ENCODE peak calls at places on chromosomes 1 and 21, in four cellular contexts. Q is K562, X is GM12878, Z is HepG2. H is an unnamed sample.

GRCh38 chr1:21200767-21201166 is 24.1 kb upstream of the EIF4G3 start:
- DNase-seq in X (no peak), Z (no peak), Q (peak), H (no peak)

GRCh38 chr1:171852273-171852672 is 11.0 kb downstream of the DNM3 start:
- DNase-seq in X (no peak), Q (no peak), Z (no peak), H (no peak)

GRCh38 chr21:37647781-37648180 is 268.5 kb downstream of the KCNJ6 start:
- DNase-seq in Z (no peak), Q (no peak), X (no peak), H (no peak)

GRCh38 chr1:172005856-172006255 is 164.6 kb downstream of the DNM3 start:
- DNase-seq in X (no peak), Z (peak), Q (no peak), H (no peak)

GRCh38 chr1:241470908-241471610 is 48.5 kb downstream of the FH start:
- DNase-seq in X (no peak), Q (no peak), Z (no peak), H (no peak)

GRCh38 chr1:77824083-77824482 is 44.6 kb downstream of the MIGA1 start:
- DNase-seq in Q (no peak), X (no peak), Z (peak), H (no peak)

GRCh38 chr1:1170215-1170890 is 3.3 kb upstream of the TTLL10 start:
- DNase-seq in X (no peak), Q (no peak), Z (no peak), H (no peak)

GRCh38 chr1:159923203-159924024 is 1.9 kb downstream of the TAGLN2 start:
- DNase-seq in Z (peak), X (peak), Q (peak), H (peak)

GRCh38 chr21:45393021-45393420 is 11.9 kb upstream of the COL18A1 start:
- DNase-seq in Q (no peak), X (no peak), Z (no peak), H (no peak)

GRCh38 chr1:171032822-171033702 is 57.6 kb upstream of the FMO3 start:
- DNase-seq in X (no peak), Z (no peak), Q (no peak), H (no peak)

GRCh38 chr1:73910466-73910865 is 287.5 kb downstream of the LRRIQ3 start:
- DNase-seq in Q (no peak), X (no peak), Z (no peak), H (no peak)

GRCh38 chr1:12370241-12370980 is 140.6 kb downstream of the VPS13D start:
- DNase-seq in Z (no peak), Q (no peak), X (no peak), H (no peak)

GRCh38 chr1:184881941-184882648 is 92.2 kb downstream of the NIBAN1 start:
- DNase-seq in Q (no peak), X (no peak), Z (no peak), H (no peak)

GRCh38 chr1:53625049-53625448 is 113.9 kb downstream of the GLIS1 start:
- DNase-seq in X (no peak), Q (no peak), Z (no peak), H (peak)

GRCh38 chr21:32364387-32364786 is 28.4 kb downstream of the URB1 start:
- DNase-seq in Q (no peak), Z (peak), X (no peak), H (no peak)

GRCh38 chr1:155970531-155971167 is 7.7 kb downstream of the ARHGEF2 start:
- DNase-seq in X (no peak), Z (no peak), Q (peak), H (no peak)

DNA sequence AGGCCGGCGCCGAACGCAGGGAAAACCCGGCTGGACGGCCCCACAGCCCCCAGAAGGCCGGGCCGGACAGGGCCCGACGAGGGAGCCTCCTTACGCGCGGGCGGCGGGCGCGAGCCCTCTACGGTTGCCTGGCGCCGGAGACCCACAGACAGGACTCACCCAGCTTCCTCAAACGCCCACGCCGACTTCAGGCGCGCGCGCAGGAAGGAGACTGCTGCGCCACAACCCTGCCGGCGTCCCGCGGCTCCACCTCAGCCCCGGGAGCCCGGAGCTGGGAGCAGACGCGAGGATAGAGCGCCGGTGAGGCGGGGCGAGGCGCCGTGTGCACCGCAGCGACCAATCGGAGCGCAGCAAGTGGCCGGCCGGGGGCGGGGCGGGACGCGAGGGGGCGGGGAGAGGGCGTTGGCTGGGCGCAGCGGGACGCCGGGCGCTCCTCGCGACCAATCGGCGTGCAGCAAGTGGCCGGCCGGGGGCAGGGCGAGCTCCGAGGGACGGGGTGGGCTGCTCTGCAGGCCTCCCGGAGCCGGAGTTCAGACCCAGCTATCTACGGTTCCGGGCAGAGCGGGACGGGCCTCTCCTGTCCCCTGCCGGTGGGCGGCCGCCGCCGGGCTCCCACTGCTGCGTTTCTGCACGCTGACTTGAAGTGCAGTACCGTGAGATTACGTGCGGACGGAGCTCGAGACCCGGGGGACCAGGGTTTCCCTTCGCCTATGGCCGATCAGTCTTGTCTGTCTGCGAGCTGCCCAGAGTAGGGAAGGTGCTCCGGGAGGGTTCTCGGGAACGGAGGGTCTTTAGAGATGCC is at the start of gene TMEM50B:
- DNase-seq in Z (peak), X (peak), Q (peak), H (peak)
- TF ChIP-seq HDAC6 in Z (no peak), X (peak), Q (no peak), H (no peak)

GRCh38 chr1:94874423-94874822 is 52.5 kb downstream of the CNN3 start:
- DNase-seq in Q (no peak), Z (no peak), X (no peak), H (no peak)

GRCh38 chr1:94873520-94874351 is 53.2 kb downstream of the CNN3 start:
- DNase-seq in X (no peak), Z (no peak), Q (no peak), H (no peak)

GRCh38 chr1:94866178-94866822 is 46.1 kb downstream of the SLC44A3 start:
- DNase-seq in X (no peak), Q (no peak), Z (no peak), H (no peak)

GRCh38 chr1:94872771-94873495 is 52.8 kb downstream of the SLC44A3 start:
- DNase-seq in X (no peak), Z (no peak), Q (no peak), H (no peak)

DNA sequence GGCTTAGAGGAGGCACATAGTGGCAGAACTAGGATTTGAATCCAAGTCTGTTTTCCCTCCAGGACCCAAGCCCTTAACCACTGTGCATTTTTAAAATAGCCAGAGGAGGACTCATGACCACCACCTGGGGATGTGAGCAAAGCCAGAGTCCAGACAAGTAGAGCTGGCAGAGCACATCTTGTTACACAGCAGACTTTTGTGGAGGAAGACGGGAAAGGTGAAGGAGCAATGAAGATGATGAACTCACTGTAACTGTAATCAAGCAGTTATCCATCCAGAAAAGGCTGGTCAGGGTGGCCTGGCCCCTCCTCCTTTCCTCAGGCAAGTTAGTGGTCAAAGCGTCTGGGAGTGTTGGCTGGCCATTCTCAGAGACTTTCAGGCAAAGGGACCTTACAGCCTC is 50.9 kb downstream of the SLC44A3 start:
- DNase-seq in X (no peak), Q (no peak), Z (no peak), H (no peak)
- TF ChIP-seq CEBPB in X (no peak), Q (no peak), Z (no peak), H (no peak)

DNA sequence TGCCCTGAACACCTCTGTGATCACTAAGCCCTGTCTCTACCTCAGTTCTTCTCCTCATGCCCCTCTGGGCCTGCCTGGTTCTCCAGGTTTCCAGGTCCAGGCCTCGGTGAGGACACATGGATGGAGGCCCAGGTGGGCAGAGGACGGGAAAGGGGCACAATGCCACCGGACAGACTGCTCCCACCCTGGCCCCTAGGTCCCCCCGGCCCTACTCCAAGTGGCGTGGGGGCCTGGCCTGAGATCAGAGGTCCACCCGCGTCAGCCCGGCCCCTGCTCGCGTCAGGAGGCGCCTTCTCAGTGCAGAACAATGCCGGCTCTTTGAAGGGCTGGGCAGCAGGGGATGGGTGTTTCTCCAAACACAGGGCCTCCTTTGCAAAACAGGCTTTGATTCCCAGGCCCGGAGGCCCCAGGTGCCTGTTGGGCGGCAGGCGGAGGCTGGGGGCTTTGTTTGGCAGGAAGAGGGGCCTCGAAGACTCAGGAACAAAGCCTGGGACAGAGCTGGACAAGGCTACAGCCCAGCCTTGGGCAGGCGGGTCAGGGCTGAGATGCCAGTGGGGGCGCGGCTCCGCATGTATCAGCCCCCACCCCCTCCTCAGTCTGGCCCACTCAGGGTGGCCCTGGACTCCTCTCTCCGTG is 77.3 kb upstream of the SLC2A1 start:
- DNase-seq in Z (peak), Q (no peak), X (no peak), H (peak)
- TF ChIP-seq HDAC6 in Z (no peak), Q (no peak), X (no peak), H (no peak)

GRCh38 chr1:31587720-31588423 is 11.6 kb downstream of the TINAGL1 start:
- DNase-seq in Q (peak), Z (peak), X (no peak), H (no peak)
- TF ChIP-seq CEBPB in Q (no peak), Z (no peak), X (no peak), H (no peak)

GRCh38 chr1:232767381-232768074 is 37.7 kb upstream of the MAP10 start:
- DNase-seq in Q (no peak), X (no peak), Z (no peak), H (no peak)
- TF ChIP-seq HDAC6 in Q (no peak), X (no peak), Z (no peak), H (no peak)

DNA sequence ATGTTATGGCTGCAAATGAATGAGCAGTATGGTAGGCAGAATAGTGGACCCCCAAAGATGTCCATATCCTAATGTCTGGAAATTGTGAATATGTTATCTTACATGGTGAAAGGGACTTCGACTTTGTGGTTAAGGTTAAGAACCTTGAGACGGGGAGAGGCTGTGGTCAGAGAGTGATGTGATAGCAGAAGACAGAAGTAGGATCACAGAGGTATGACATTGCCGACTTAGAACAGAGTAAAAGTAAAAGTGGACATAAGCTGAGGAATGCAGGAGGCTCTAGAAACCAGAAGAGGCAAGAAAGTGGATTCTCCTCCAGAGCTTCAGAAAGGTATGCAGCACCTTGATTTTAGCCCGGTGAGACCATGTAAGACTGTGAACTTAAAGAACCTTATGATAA is 74.6 kb downstream of the CTH start:
- DNase-seq in Z (no peak), X (no peak), Q (peak), H (no peak)
- TF ChIP-seq CEBPB in Z (no peak), X (no peak), Q (no peak), H (no peak)

GRCh38 chr1:234780531-234781162 is 170.7 kb upstream of the IRF2BP2 start:
- DNase-seq in Q (peak), Z (no peak), X (no peak), H (no peak)

GRCh38 chr1:234781241-234782056 is 171.5 kb upstream of the IRF2BP2 start:
- DNase-seq in X (no peak), Z (peak), Q (peak), H (no peak)

GRCh38 chr1:234782821-234783220 is 172.8 kb upstream of the IRF2BP2 start:
- DNase-seq in X (no peak), Z (no peak), Q (no peak), H (no peak)

GRCh38 chr1:234780112-234780511 is 170.1 kb upstream of the IRF2BP2 start:
- DNase-seq in Q (no peak), X (no peak), Z (no peak), H (no peak)

GRCh38 chr1:234782057-234782800 is 172.3 kb upstream of the IRF2BP2 start:
- DNase-seq in Z (no peak), Q (no peak), X (no peak), H (no peak)
- TF ChIP-seq HDAC6 in Z (no peak), Q (no peak), X (no peak), H (no peak)

GRCh38 chr1:64986903-64987871 is 20.8 kb upstream of the JAK1 start:
- DNase-seq in Q (no peak), X (peak), Z (peak), H (no peak)
- TF ChIP-seq CEBPB in Q (peak), X (no peak), Z (peak), H (no peak)

DNA sequence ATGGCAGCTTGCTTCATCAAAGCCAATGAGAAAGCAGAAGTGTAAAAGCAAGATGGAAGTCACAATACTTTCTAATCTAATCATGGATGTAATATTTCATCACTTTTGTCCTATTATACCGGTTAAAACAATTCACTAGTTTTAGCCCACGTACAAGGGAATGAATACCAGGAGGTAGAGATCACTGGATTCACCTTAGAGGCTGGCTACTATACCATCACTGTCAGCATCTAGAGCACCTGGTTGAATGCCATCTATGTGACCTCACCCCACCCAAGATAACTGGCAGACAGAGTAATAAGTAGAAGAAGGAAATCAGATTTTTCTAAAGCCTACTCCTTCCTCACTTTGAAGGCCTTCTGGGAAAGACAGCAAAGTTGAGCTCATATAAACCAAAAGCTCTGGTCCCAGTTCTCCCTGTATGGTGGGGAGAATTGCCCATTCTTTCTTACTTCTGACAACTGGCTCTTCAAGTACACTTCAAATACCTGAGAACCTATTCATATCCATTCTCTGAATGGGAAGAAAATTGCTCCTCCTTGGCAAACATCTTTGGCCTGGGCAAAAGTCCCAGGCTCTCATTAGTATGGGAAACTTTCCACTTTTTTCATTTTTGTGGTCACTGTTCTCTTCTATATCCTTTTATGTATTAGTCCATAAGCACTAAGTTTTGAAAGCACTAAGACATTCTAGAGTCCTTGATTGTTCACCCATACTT is 24.8 kb downstream of the HSD3B1 start:
- DNase-seq in Q (no peak), Z (no peak), X (no peak), H (no peak)
- TF ChIP-seq HDAC6 in Q (no peak), Z (no peak), X (no peak), H (no peak)